ENCODE peak calls at places on chromosome 5, in five cellular contexts. X is vagina, B is stomach, Y is upper lobe of left lung, Z is HCT116. H is an unnamed sample.

GRCh38 chr5:55226934-55227737 is at the start of gene MCIDAS:
- DNase-seq in X (no peak), B (peak; percentile 81), Y (no peak), Z (peak; percentile 64), H (peak; percentile 59)

GRCh38 chr5:145975361-145976066 is 39.1 kb downstream of the SH3RF2 start:
- DNase-seq in X (no peak), B (peak; percentile 37), Y (no peak), Z (peak; percentile 86), H (no peak)

GRCh38 chr5:84274585-84275468 is 109.9 kb downstream of the EDIL3 start:
- DNase-seq in X (no peak), B (peak; percentile 26), Y (peak; percentile 22), Z (peak; percentile 26), H (no peak)

GRCh38 chr5:55159763-55160492 is at the start of gene GPX8:
- DNase-seq in X (no peak), B (no peak), Y (no peak), Z (peak; percentile 77), H (peak; percentile 25)

GRCh38 chr5:6729400-6730310 is 16.4 kb downstream of the TENT4A start:
- DNase-seq in X (no peak), B (peak; percentile 51), Y (no peak), Z (no peak), H (no peak)

GRCh38 chr5:151954271-151954670 is 29.6 kb upstream of the GLRA1 start:
- DNase-seq in X (no peak), B (no peak), Y (no peak), Z (no peak), H (no peak)

GRCh38 chr5:115816226-115817042 is at the start of gene CDO1:
- DNase-seq in X (no peak), B (no peak), Y (no peak), Z (no peak), H (no peak)

GRCh38 chr5:171127314-171127713 is 181.7 kb upstream of the TLX3 start:
- DNase-seq in X (no peak), B (no peak), Y (no peak), Z (no peak), H (no peak)

GRCh38 chr5:135135530-135136201 is 101.6 kb upstream of the PITX1 start:
- DNase-seq in X (no peak), B (peak; percentile 63), Y (peak; percentile 44), Z (peak; percentile 36), H (no peak)

GRCh38 chr5:1231354-1231905 is 6.2 kb downstream of the SLC6A18 start:
- DNase-seq in X (no peak), B (no peak), Y (no peak), Z (no peak), H (no peak)

GRCh38 chr5:167754501-167754941 is 536.9 kb upstream of the WWC1 start:
- DNase-seq in X (no peak), B (no peak), Y (no peak), Z (no peak), H (no peak)

GRCh38 chr5:1763548-1763911 is 36.1 kb downstream of the MRPL36 start:
- DNase-seq in X (no peak), B (no peak), Y (peak; percentile 20), Z (peak; percentile 38), H (peak; percentile 38)

GRCh38 chr5:150409638-150410523 is 2.8 kb downstream of the CD74 start:
- DNase-seq in X (no peak), B (peak; percentile 85), Y (peak; percentile 96), Z (peak; percentile 81), H (peak; percentile 78)

GRCh38 chr5:164146223-164146622 is 640.8 kb downstream of the MAT2B start:
- DNase-seq in X (no peak), B (no peak), Y (no peak), Z (no peak), H (no peak)

GRCh38 chr5:171783051-171783450 is 2.6 kb upstream of the SMIM23 start:
- DNase-seq in X (no peak), B (no peak), Y (no peak), Z (no peak), H (no peak)

GRCh38 chr5:113059232-113059805 is 82.7 kb downstream of the DCP2 start:
- DNase-seq in X (no peak), B (no peak), Y (no peak), Z (no peak), H (no peak)

GRCh38 chr5:122120957-122121356 is 8.4 kb upstream of the ZNF474 start:
- DNase-seq in X (no peak), B (no peak), Y (no peak), Z (peak; percentile 31), H (no peak)

GRCh38 chr5:66633754-66634153 is 37.6 kb downstream of the MAST4 start:
- DNase-seq in X (no peak), B (no peak), Y (no peak), Z (no peak), H (no peak)

GRCh38 chr5:55982957-55983381 is 11.8 kb downstream of the IL6ST start:
- DNase-seq in X (no peak), B (peak; percentile 36), Y (peak; percentile 25), Z (no peak), H (no peak)

GRCh38 chr5:92838253-92838652 is 742.8 kb downstream of the NR2F1-AS1 start:
- DNase-seq in X (no peak), B (no peak), Y (no peak), Z (peak; percentile 13), H (no peak)
- TF ChIP-seq CTCF in X (no peak), B (no peak), Y (no peak), Z (peak; percentile 35), H (no peak)

DNA sequence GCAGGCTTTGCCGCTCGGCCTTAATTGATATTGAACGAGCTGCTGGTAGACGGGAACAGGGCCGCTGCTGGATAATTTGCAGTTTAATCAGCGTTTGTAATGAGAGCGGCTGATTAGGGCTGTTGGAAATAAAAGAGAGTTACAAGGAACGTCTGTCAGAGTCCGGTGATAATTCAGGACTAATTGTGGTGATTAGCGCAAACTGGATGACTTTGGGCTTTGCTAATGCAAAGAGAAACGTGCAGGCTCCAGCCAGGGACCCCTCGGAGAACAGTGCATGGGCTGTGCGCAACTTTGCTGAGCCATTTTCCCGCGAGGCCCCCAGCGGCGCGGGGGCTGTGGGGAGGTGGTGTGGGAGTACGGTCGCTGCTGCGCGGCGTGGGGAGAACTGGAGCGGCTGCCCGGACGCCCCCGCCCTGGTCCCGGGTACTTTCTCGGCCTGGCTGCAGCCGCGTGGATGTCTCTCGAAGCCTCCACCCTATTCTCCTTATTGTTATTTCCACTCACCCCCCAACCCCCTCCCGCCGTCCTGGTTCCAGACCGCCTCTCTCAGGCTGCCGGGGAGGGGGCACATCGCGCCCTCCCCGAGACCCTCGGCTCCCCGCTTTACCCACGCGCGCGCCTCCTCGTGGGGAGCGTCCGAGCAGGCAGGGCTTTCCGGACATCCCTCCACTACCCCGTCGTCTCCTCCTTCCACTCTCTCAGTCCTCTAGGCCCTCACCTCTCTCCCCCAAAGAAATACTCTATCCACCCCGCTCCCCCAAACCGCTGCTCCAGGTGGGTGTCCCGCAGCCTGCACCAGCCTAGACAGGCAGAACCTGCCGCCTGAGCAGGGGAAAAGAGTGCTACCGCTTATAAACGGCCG is 68.5 kb upstream of the TBCA start:
- DNase-seq in X (no peak), B (no peak), Y (no peak), Z (no peak), H (no peak)
- H3K4me3 ChIP-seq in X (peak overlapping the region; percentile 44), B (peak overlapping the region; percentile 52), Y (peak overlapping the region; percentile 53), Z (no peak overlapping the region), H (peak overlapping the region; percentile 32)

GRCh38 chr5:177301503-177302165 is 1.9 kb downstream of the RAB24 start:
- DNase-seq in X (no peak), B (peak; percentile 67), Y (peak; percentile 85), Z (no peak), H (peak; percentile 89)

GRCh38 chr5:177299711-177300110 is 3.8 kb downstream of the RAB24 start:
- DNase-seq in X (no peak), B (no peak), Y (no peak), Z (no peak), H (no peak)

GRCh38 chr5:177302354-177303110 is 987 bp downstream of the RAB24 start:
- DNase-seq in X (no peak), B (no peak), Y (no peak), Z (no peak), H (no peak)

GRCh38 chr5:177300971-177301370 is 2.5 kb downstream of the RAB24 start:
- DNase-seq in X (no peak), B (no peak), Y (no peak), Z (no peak), H (no peak)

DNA sequence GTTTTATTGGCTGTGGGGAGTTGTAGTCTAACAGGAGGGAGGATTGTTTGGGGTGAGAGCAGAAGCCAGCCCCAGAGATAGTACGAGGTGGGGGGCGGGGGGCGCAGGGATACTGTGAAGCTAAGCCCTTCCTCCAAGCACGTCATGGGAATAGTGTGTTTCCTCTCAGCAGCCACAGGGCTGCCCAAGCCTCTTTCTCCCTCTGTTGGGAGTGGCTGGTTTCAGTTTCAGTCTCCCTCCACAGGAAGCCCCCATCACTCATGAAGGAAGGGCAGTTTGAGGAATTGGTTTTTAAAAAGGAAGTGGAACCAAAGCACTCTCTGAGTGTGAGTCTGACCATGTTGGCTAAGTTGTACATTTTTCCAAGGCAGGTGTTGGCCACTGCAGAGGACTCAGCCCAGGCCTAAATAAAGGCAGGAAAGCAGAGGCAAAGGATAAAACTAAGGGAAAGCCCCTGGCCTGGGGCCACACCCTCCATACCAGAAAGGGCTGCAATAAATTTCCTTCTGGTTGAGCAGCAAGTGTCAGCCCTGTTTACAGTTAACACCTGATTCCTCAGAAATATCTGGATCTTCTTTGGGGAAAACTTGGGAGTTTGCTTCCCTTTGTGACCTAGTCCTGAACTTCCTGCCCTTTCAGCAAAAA is 3.2 kb downstream of the RAB24 start:
- DNase-seq in X (no peak), B (peak; percentile 56), Y (peak; percentile 78), Z (no peak), H (no peak)
- TF ChIP-seq POLR2AphosphoS5 in X (no peak), B (no peak), Y (peak; percentile 39), Z (no peak), H (peak; percentile 11)

DNA sequence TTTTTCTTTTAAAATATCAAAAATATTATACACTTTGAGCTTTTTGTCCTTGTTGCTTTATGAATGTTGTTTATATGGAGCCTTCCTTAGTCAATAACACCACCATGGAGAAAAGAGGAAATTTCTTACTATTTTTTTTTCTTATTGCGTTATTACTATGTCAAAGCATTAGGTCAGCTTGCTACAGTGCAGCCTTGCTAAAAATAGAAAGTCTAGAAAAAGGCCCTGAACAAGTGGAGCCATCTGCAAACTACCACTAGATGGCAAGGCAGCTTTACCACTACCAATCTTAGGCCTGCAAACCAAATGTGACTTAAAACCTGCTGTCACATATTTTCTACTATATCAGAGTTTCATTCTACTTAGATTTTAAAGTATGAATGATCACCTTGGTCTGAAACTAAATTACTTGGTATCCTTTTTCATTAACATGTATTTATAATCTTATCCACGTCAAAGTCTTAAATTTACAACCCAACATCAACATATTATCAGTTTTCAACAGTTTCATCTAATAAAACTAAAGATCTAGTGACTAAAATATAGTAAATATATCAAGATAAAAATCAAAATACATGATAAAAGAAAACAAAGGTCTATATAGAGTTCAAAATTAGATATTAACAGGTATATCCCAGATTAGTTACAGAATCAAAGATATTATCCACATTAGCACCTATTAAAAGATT is 113.1 kb upstream of the ACOT12 start:
- DNase-seq in X (no peak), B (peak; percentile 42), Y (peak; percentile 67), Z (peak; percentile 77), H (peak; percentile 57)
- TF ChIP-seq CTCF in X (peak; percentile 83), B (peak; percentile 83), Y (peak; percentile 61), Z (peak; percentile 84), H (peak; percentile 55)

H was measured in prostate gland.